ENCODE peak calls at places on chromosomes 7 and 10, in five cellular contexts. M is CD4-positive, alpha-beta T cell; W is right lobe of liver; A is cardiac fibroblast; P is thoracic aorta. E is an unnamed sample.

GRCh38 chr7:135790371-135790977 is 41.9 kb upstream of the FAM180A start:
- DNase-seq in M (no peak), W (no peak), A (no peak), P (no peak), E (no peak)

GRCh38 chr10:71004676-71005075 is 116.3 kb upstream of the PCBD1 start:
- DNase-seq in M (no peak), W (no peak), A (no peak), P (no peak), E (no peak)

GRCh38 chr10:35641430-35642015 is 573 bp downstream of the FZD8 start:
- DNase-seq in M (no peak), W (peak), A (peak), P (no peak), E (no peak)

GRCh38 chr10:65358565-65358964 is 1567.3 kb upstream of the LRRTM3 start:
- DNase-seq in M (no peak), W (no peak), A (peak), P (no peak), E (no peak)

GRCh38 chr7:18941197-18941596 is 176.2 kb downstream of the TWIST1 start:
- DNase-seq in M (no peak), W (no peak), A (peak), P (no peak), E (no peak)

GRCh38 chr7:114819629-114820362 is 102.1 kb upstream of the MDFIC start:
- DNase-seq in M (no peak), W (no peak), A (peak), P (no peak), E (no peak)

GRCh38 chr10:125149278-125150047 is 10.9 kb downstream of the CTBP2 start:
- DNase-seq in M (no peak), W (no peak), A (peak), P (peak), E (peak)

GRCh38 chr7:91407942-91408341 is 143.7 kb downstream of the FZD1 start:
- DNase-seq in M (no peak), W (no peak), A (no peak), P (no peak), E (no peak)

GRCh38 chr7:70006411-70006920 is 408.2 kb downstream of the AUTS2 start:
- DNase-seq in M (no peak), W (no peak), A (peak), P (no peak), E (no peak)

GRCh38 chr10:70814126-70814525 is 1.6 kb upstream of the SGPL1 start:
- DNase-seq in M (no peak), W (no peak), A (no peak), P (no peak), E (no peak)

GRCh38 chr7:100406767-100407166 is 21.7 kb downstream of the ZCWPW1 start:
- DNase-seq in M (no peak), W (no peak), A (peak), P (no peak), E (no peak)

GRCh38 chr7:12032146-12032545 is 178.9 kb upstream of the TMEM106B start:
- DNase-seq in M (no peak), W (no peak), A (no peak), P (no peak), E (no peak)

GRCh38 chr7:156639426-156640256 is 933 bp upstream of the RNF32 start:
- DNase-seq in M (no peak), W (no peak), A (no peak), P (no peak), E (no peak)

GRCh38 chr10:76352300-76352699 is 920.9 kb downstream of the LRMDA start:
- DNase-seq in M (no peak), W (no peak), A (peak), P (no peak), E (no peak)

GRCh38 chr7:111363099-111363498 is 199.2 kb downstream of the IMMP2L start:
- DNase-seq in M (no peak), W (no peak), A (peak), P (no peak), E (no peak)

GRCh38 chr10:133379152-133379800 is at the start of gene PAOX:
- DNase-seq in M (peak), W (peak), A (peak), P (no peak), E (no peak)

GRCh38 chr10:19817251-19818046 is 1.2 kb downstream of the PLXDC2 start:
- DNase-seq in M (no peak), W (peak), A (peak), P (no peak), E (no peak)

GRCh38 chr7:45162311-45162845 is 4.8 kb downstream of the RAMP3 start:
- DNase-seq in M (no peak), W (no peak), A (no peak), P (no peak), E (no peak)

GRCh38 chr7:45162943-45163691 is 5.5 kb downstream of the RAMP3 start:
- DNase-seq in M (no peak), W (peak), A (no peak), P (no peak), E (no peak)

GRCh38 chr7:45160374-45160773 is 2.8 kb downstream of the RAMP3 start:
- DNase-seq in M (no peak), W (no peak), A (no peak), P (no peak), E (no peak)

GRCh38 chr7:45161138-45161537 is 3.5 kb downstream of the RAMP3 start:
- DNase-seq in M (no peak), W (no peak), A (no peak), P (no peak), E (no peak)

GRCh38 chr7:45161842-45162241 is 4.3 kb downstream of the RAMP3 start:
- DNase-seq in M (no peak), W (no peak), A (no peak), P (no peak), E (no peak)
- TF ChIP-seq CTCF in M (no peak), W (no peak), A (no peak), P (no peak), E (no peak)

DNA sequence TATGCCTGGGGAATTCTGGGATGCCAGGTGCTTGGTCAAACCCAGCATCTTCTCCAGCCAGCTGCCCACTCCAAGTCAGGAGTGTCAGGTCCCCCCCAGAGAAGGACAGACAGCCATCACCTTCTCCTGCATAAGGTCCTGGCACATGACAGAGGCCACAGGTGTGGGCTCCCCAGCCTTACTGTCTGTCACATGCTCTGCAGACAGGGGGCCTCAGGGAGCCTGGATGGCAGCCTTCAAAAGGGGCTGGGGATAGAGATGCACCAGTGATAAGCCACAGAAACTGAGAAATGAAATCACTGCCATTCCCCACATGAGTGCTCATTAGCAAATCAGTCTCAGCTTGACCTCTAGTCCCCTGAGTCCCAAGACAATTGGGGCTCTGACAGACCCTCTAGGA is 72.9 kb downstream of the PLXNA4 start:
- DNase-seq in M (no peak), W (no peak), A (no peak), P (no peak), E (no peak)
- TF ChIP-seq CTCF in M (no peak), W (no peak), A (no peak), P (no peak), E (no peak)

GRCh38 chr7:68317476-68317875 is 1280.8 kb upstream of the AUTS2 start:
- DNase-seq in M (no peak), W (no peak), A (no peak), P (no peak), E (no peak)

GRCh38 chr7:68324621-68325020 is 1273.7 kb upstream of the AUTS2 start:
- DNase-seq in M (no peak), W (no peak), A (no peak), P (no peak), E (no peak)

GRCh38 chr7:68319061-68319460 is 1279.2 kb upstream of the AUTS2 start:
- DNase-seq in M (no peak), W (no peak), A (no peak), P (no peak), E (no peak)

GRCh38 chr7:68321776-68322496 is 1276.3 kb upstream of the AUTS2 start:
- DNase-seq in M (no peak), W (no peak), A (no peak), P (no peak), E (no peak)

GRCh38 chr7:68321076-68321639 is 1277.1 kb upstream of the AUTS2 start:
- DNase-seq in M (no peak), W (peak), A (no peak), P (no peak), E (no peak)
- TF ChIP-seq CTCF in M (no peak), W (no peak), A (no peak), P (no peak), E (no peak)

GRCh38 chr10:77431980-77432379 is 205.6 kb downstream of the KCNMA1 start:
- DNase-seq in M (no peak), W (no peak), A (no peak), P (no peak), E (no peak)

GRCh38 chr10:77432398-77432797 is 205.2 kb downstream of the KCNMA1 start:
- DNase-seq in M (no peak), W (no peak), A (no peak), P (no peak), E (no peak)

GRCh38 chr10:77428776-77429395 is 208.7 kb downstream of the KCNMA1 start:
- DNase-seq in M (no peak), W (no peak), A (peak), P (no peak), E (no peak)

GRCh38 chr10:77431209-77431611 is 206.4 kb downstream of the KCNMA1 start:
- DNase-seq in M (no peak), W (no peak), A (no peak), P (no peak), E (no peak)

GRCh38 chr10:77430530-77430929 is 207.1 kb downstream of the KCNMA1 start:
- DNase-seq in M (no peak), W (no peak), A (no peak), P (no peak), E (no peak)
- TF ChIP-seq CTCF in M (no peak), W (no peak), A (no peak), P (no peak), E (no peak)

DNA sequence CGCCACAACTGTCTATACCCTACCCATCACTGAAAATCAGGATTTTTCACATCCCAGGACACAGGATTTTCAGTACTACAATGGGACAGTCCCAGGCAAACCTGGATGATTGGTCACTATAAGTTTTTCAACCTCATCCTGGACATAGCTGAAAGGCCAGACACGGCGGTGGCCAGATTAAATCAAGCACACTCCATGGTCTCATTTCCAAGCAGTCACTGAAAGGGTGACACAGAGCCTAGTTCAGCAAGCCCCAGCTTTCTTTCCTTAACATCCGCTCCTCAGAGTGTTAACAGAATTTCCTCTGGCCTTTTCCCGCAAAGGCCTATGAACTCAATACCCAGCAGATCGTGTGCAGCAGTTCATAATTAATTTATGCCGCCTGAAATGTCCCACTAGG is 104.1 kb upstream of the NANOS1 start:
- DNase-seq in M (no peak), W (no peak), A (no peak), P (no peak), E (no peak)
- TF ChIP-seq CTCF in M (no peak), W (no peak), A (no peak), P (no peak), E (no peak)

GRCh38 chr10:116521424-116522305 is 24.1 kb upstream of the PNLIP start:
- DNase-seq in M (no peak), W (no peak), A (peak), P (no peak), E (no peak)
- TF ChIP-seq CTCF in M (peak), W (peak), A (peak), P (peak), E (no peak)

GRCh38 chr7:76314042-76314721 is 11.7 kb downstream of the HSPB1 start:
- DNase-seq in M (peak), W (peak), A (peak), P (peak), E (peak)

GRCh38 chr7:76316984-76317781 is 14.7 kb downstream of the HSPB1 start:
- DNase-seq in M (no peak), W (no peak), A (no peak), P (no peak), E (no peak)

GRCh38 chr7:76318488-76319353 is 16.2 kb downstream of the HSPB1 start:
- DNase-seq in M (peak), W (peak), A (peak), P (no peak), E (peak)

GRCh38 chr7:76317782-76318487 is 15.5 kb downstream of the HSPB1 start:
- DNase-seq in M (peak), W (peak), A (peak), P (peak), E (peak)

DNA sequence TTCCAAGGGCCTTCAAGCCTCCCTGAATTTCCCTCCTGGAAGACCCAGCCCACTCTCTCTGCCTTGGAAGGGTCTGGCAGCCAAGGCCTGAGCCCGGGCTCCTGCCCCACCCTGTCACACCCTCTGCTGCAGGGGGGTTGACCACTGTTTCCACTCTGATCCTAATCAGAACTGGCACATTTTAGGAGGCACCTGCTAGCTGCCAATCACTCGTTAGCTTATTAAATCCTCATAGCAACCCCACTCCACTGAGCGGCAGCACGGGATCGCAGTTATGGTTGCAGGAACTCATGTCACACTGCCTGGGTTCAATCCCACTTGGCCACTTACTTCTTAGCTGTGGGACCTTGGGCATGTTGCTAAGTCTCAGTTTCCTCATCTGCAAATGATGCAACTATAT is 12.9 kb downstream of the HSPB1 start:
- DNase-seq in M (no peak), W (no peak), A (no peak), P (no peak), E (no peak)
- TF ChIP-seq CTCF in M (no peak), W (no peak), A (no peak), P (no peak), E (no peak)